ENCODE peak calls at places on chromosomes 13 and 19, in five cellular contexts. H, R, D, F and C are unnamed samples.

GRCh38 chr19:41540041-41540695 is 35.8 kb upstream of the CEACAM21 start:
- DNase-seq in H (no peak), R (no peak), D (no peak), F (no peak), C (no peak)

GRCh38 chr19:7366701-7367420 is 18.1 kb downstream of the ARHGEF18 start:
- DNase-seq in H (no peak), R (no peak), D (peak), F (peak), C (peak)

GRCh38 chr13:30615851-30616311 is 1.8 kb upstream of the USPL1 start:
- DNase-seq in H (no peak), R (no peak), D (peak), F (no peak), C (peak)

GRCh38 chr13:35979378-35979911 is 151.7 kb downstream of the DCLK1 start:
- DNase-seq in H (no peak), R (peak), D (peak), F (peak), C (peak)

GRCh38 chr13:90445179-90445578 is 902.3 kb upstream of the MIR17HG start:
- DNase-seq in H (no peak), R (peak), D (peak), F (peak), C (peak)

GRCh38 chr13:113413898-113414282 is 39.4 kb downstream of the ADPRHL1 start:
- DNase-seq in H (no peak), R (no peak), D (peak), F (no peak), C (no peak)

GRCh38 chr19:58578430-58578925 is 5.3 kb upstream of the MZF1 start:
- DNase-seq in H (no peak), R (no peak), D (no peak), F (no peak), C (no peak)

GRCh38 chr19:18118420-18119242 is 21.1 kb downstream of the MAST3 start:
- DNase-seq in H (no peak), R (no peak), D (peak), F (peak), C (no peak)

GRCh38 chr19:11106477-11106876 is 17.2 kb downstream of the LDLR start:
- DNase-seq in H (no peak), R (no peak), D (no peak), F (peak), C (no peak)

GRCh38 chr13:26460652-26461051 is 96.8 kb upstream of the WASF3 start:
- DNase-seq in H (no peak), R (no peak), D (peak), F (peak), C (no peak)

GRCh38 chr13:80160110-80160509 is 180.8 kb downstream of the SPRY2 start:
- DNase-seq in H (no peak), R (no peak), D (no peak), F (no peak), C (no peak)

DNA sequence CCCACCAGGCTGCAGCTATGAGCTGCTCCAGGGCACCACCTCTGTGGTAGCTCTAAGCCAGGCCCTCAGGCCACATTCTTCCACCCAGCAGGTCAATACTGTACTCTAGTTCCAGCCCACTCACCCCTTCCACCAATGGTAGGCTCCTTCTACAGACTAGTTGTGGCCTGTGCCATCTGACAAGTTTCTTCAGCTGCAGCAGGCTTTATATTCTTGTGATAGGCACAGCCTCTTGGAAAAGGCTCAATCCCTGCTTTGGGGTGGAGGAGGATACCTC is 8.5 kb downstream of the MICU2 start:
- DNase-seq in H (no peak), R (no peak), D (no peak), F (no peak), C (no peak)
- H3K4me3 ChIP-seq in H (no peak), R (no peak), D (no peak), F (no peak), C (no peak)

GRCh38 chr19:51099070-51099382 is 9.2 kb downstream of the CTU1 start:
- DNase-seq in H (no peak), R (no peak), D (no peak), F (no peak), C (no peak)
- H3K4me3 ChIP-seq in H (no peak), R (no peak), D (no peak), F (no peak), C (no peak)

DNA sequence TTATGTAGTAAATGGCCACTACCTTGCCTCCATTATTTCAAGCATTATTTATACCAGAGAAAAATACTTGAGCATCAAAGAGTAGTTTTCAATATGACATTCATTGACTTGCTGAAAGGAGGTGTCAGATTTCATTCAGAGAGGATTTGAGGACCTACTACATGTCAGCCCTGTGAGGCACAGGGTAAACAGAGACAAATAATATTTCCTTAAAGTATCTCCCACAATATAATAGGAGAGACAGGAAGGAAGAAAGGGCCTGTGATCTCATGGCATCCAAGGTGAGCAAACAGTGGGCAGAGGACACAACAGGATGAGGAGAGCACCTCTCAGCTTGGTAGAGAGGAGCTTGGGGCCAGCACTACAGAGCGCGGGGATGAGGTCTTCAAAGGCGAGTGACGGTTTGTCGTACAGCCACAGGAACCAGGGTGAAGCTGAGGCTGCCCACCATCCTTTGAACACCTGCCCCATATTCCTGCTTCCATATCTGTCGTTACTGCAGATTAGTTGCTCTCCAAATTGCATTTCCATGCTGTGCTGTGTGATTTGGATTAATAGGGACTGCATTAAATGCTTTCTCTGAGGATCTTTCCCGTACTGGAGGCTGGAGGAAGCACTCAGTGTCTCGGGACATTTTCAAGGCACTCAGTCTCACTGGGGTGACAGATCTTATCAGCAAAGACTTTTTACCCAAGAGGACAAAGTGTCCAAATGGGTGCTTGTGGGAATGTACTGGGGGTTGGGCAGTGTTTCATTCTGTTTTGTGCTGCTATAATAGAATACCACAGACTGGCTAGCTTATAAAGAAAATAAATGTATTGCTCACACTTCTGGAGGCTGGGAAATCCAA is 59.2 kb downstream of the GJA3 start:
- DNase-seq in H (no peak), R (no peak), D (no peak), F (no peak), C (no peak)
- H3K4me3 ChIP-seq in H (no peak), R (no peak), D (no peak), F (no peak), C (no peak)

GRCh38 chr19:13060964-13061927 is 41.4 kb downstream of the LYL1 start:
- DNase-seq in H (peak), R (peak), D (peak), F (peak), C (peak)
- H3K4me3 ChIP-seq in H (peak), R (peak), D (peak), F (no peak), C (peak)

GRCh38 chr13:49279112-49279511 is 31.4 kb downstream of the CDADC1 start:
- DNase-seq in H (no peak), R (no peak), D (no peak), F (no peak), C (no peak)
- H3K4me3 ChIP-seq in H (no peak), R (no peak), D (no peak), F (no peak), C (no peak)

GRCh38 chr13:110868631-110869165 is 46.2 kb downstream of the ANKRD10 start:
- DNase-seq in H (peak), R (no peak), D (no peak), F (no peak), C (no peak)

GRCh38 chr13:110869805-110870706 is 44.8 kb downstream of the ANKRD10 start:
- DNase-seq in H (peak), R (peak), D (peak), F (peak), C (peak)

GRCh38 chr13:110867380-110867779 is 47.5 kb downstream of the ANKRD10 start:
- DNase-seq in H (peak), R (no peak), D (no peak), F (no peak), C (no peak)

GRCh38 chr13:110866491-110867170 is 48.2 kb downstream of the ANKRD10 start:
- DNase-seq in H (peak), R (no peak), D (no peak), F (no peak), C (no peak)

GRCh38 chr13:110869231-110869804 is 45.6 kb downstream of the ANKRD10 start:
- DNase-seq in H (no peak), R (no peak), D (peak), F (no peak), C (no peak)
- H3K4me3 ChIP-seq in H (no peak), R (peak), D (peak), F (no peak), C (peak)

DNA sequence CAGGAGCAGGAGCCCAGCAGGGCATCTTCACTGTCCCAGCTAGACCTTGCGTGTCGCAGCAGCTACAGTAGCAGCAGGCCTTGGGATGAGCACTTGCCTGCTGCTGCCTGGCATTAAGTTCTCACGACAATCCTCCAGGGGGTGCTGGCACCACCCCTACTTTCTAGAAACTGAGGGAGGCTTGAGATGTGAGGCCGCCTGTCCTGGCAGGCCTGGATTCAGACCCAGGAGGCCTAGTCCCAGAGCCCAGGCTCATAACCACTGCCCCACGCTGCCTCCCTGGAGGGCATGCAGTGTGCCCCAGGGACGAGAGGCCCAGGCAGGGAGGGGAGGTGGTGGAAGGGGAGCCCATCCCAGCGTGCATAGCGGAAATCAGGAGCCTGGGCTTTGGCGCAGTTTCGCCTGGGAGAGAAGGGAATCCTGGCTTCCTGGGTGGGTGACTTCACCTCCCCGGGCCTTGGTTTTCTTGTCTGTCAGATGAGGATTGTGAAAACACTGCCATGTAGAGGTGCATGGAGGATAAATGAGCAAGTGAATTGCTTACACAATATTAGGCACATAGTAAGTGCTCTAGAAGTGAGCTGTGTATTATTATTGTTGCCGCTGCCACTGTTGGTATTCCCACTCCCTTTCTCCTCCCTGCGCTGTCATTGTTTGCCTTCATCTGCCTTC is 26.1 kb downstream of the PPP5C start:
- DNase-seq in H (peak), R (peak), D (peak), F (peak), C (no peak)
- H3K4me3 ChIP-seq in H (peak), R (no peak), D (no peak), F (no peak), C (peak)

GRCh38 chr13:40599722-40600121 is 66.7 kb downstream of the FOXO1 start:
- DNase-seq in H (no peak), R (no peak), D (no peak), F (no peak), C (no peak)
- H3K4me3 ChIP-seq in H (no peak), R (no peak), D (no peak), F (no peak), C (no peak)

GRCh38 chr19:45770192-45771101 is 1.4 kb upstream of the SIX5 start:
- DNase-seq in H (peak), R (peak), D (peak), F (peak), C (peak)

GRCh38 chr19:45769054-45769782 is at the start of gene SIX5:
- DNase-seq in H (peak), R (peak), D (peak), F (peak), C (peak)

GRCh38 chr19:45771331-45771933 is 2.4 kb upstream of the SIX5 start:
- DNase-seq in H (peak), R (no peak), D (no peak), F (peak), C (no peak)

GRCh38 chr19:45768644-45769053 is 403 bp downstream of the SIX5 start:
- DNase-seq in H (peak), R (peak), D (no peak), F (peak), C (peak)

GRCh38 chr19:45769821-45770191 is 754 bp upstream of the SIX5 start:
- DNase-seq in H (peak), R (no peak), D (peak), F (peak), C (peak)
- H3K4me3 ChIP-seq in H (peak), R (peak), D (peak), F (no peak), C (peak)